ENCODE peak calls at places on chromosomes 12 and 14, in five cellular contexts. D, X, T, S and A are unnamed samples.
A peak's percentile ranks its signal among the peaks of the same experiment; 100 is the strongest.

GRCh38 chr12:108297424-108297823 is 41.7 kb downstream of the CMKLR1 start:
- DNase-seq in D (no peak), X (no peak), T (no peak), S (no peak), A (no peak)

GRCh38 chr12:124379938-124380754 is 85.3 kb downstream of the RFLNA start:
- DNase-seq in D (peak; percentile 77), X (peak; percentile 73), T (no peak), S (peak; percentile 90), A (peak; percentile 67)

GRCh38 chr12:67727652-67728295 is 79.2 kb downstream of the DYRK2 start:
- DNase-seq in D (no peak), X (no peak), T (no peak), S (no peak), A (no peak)

GRCh38 chr12:104549820-104550480 is 93.2 kb downstream of the CHST11 start:
- DNase-seq in D (no peak), X (peak; percentile 15), T (peak; percentile 30), S (no peak), A (no peak)

GRCh38 chr12:102510031-102510430 is 29.7 kb upstream of the IGF1 start:
- DNase-seq in D (no peak), X (no peak), T (no peak), S (no peak), A (no peak)

GRCh38 chr12:50505945-50506344 is 1.2 kb downstream of the DIP2B start:
- DNase-seq in D (no peak), X (no peak), T (no peak), S (peak; percentile 24), A (no peak)

GRCh38 chr14:73714656-73715081 is 485 bp upstream of the PNMA1 start:
- DNase-seq in D (no peak), X (peak; percentile 52), T (no peak), S (peak; percentile 31), A (no peak)

GRCh38 chr14:33726685-33727084 is 224.2 kb downstream of the EGLN3 start:
- DNase-seq in D (no peak), X (no peak), T (no peak), S (no peak), A (no peak)

GRCh38 chr14:70148911-70149675 is 39.7 kb downstream of the SLC8A3 start:
- DNase-seq in D (no peak), X (no peak), T (no peak), S (no peak), A (no peak)

GRCh38 chr14:50008562-50009355 is 107.6 kb downstream of the VCPKMT start:
- DNase-seq in D (no peak), X (no peak), T (peak; percentile 78), S (no peak), A (no peak)

GRCh38 chr12:3777206-3777809 is 24.4 kb upstream of the CRACR2A start:
- DNase-seq in D (no peak), X (peak; percentile 25), T (no peak), S (peak; percentile 60), A (no peak)

GRCh38 chr14:105067140-105067968 is 2.1 kb upstream of the GPR132 start:
- DNase-seq in D (no peak), X (no peak), T (no peak), S (no peak), A (no peak)

GRCh38 chr12:95701722-95702418 is 88.7 kb downstream of the NTN4 start:
- DNase-seq in D (no peak), X (no peak), T (peak; percentile 35), S (no peak), A (no peak)

GRCh38 chr12:83346333-83346732 is 659.6 kb downstream of the TMTC2 start:
- DNase-seq in D (no peak), X (no peak), T (no peak), S (no peak), A (no peak)

GRCh38 chr14:33676135-33676566 is 274.7 kb downstream of the EGLN3 start:
- DNase-seq in D (no peak), X (peak; percentile 24), T (no peak), S (peak; percentile 74), A (no peak)

GRCh38 chr12:112005419-112006395 is 7.3 kb downstream of the TMEM116 start:
- DNase-seq in D (no peak), X (peak; percentile 50), T (no peak), S (peak; percentile 27), A (no peak)

GRCh38 chr12:112007945-112008344 is 5.0 kb downstream of the TMEM116 start:
- DNase-seq in D (no peak), X (no peak), T (no peak), S (no peak), A (no peak)

GRCh38 chr12:112011685-112012084 is 1.3 kb downstream of the TMEM116 start:
- DNase-seq in D (no peak), X (no peak), T (no peak), S (no peak), A (no peak)

GRCh38 chr12:112010415-112011344 is 2.3 kb downstream of the TMEM116 start:
- DNase-seq in D (no peak), X (no peak), T (no peak), S (no peak), A (no peak)

GRCh38 chr12:112008918-112009317 is 4.0 kb downstream of the TMEM116 start:
- DNase-seq in D (no peak), X (no peak), T (no peak), S (no peak), A (no peak)
- H3K4me3 ChIP-seq in D (no peak overlapping the region), X (no peak overlapping the region), T (no peak overlapping the region), S (no peak overlapping the region), A (no peak overlapping the region)

DNA sequence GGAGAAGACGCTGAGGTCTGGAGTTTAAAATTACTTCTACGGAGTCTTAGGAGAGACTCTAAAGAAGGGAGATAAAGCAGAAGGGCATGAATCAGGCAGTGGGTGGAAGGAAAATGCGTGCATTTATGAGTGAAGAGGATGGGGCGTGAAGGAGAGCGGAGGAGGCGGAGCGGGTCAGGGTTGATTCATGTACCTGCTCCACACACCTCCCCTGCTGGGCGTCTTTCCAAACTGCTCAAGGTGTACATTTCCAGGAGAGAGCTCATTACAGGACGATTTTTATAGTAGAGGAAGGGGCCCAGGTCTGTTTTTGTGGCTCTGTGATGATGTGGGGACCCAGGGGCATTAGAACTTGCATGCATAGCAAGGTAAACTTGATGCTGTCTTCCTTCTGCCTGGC is 65.0 kb upstream of the ASPG start:
- DNase-seq in D (no peak), X (no peak), T (no peak), S (no peak), A (no peak)
- H3K4me3 ChIP-seq in D (no peak overlapping the region), X (no peak overlapping the region), T (no peak overlapping the region), S (no peak overlapping the region), A (no peak overlapping the region)

GRCh38 chr12:48118491-48118890 is 673 bp upstream of the PFKM start:
- DNase-seq in D (no peak), X (no peak), T (no peak), S (peak; percentile 11), A (no peak)

GRCh38 chr12:48119078-48119833 is at the start of gene PFKM:
- DNase-seq in D (peak; percentile 90), X (peak; percentile 93), T (peak; percentile 70), S (peak; percentile 95), A (peak; percentile 73)

GRCh38 chr12:48121522-48121921 is 2.4 kb downstream of the PFKM start:
- DNase-seq in D (no peak), X (no peak), T (no peak), S (no peak), A (no peak)

GRCh38 chr12:48122065-48122834 is 3.1 kb downstream of the PFKM start:
- DNase-seq in D (no peak), X (no peak), T (no peak), S (no peak), A (no peak)

GRCh38 chr12:48119834-48120195 is 651 bp downstream of the PFKM start:
- DNase-seq in D (no peak), X (no peak), T (no peak), S (no peak), A (no peak)
- H3K4me3 ChIP-seq in D (peak overlapping the region; percentile 52), X (peak overlapping the region; percentile 74), T (peak overlapping the region; percentile 89), S (peak overlapping the region; percentile 81), A (peak overlapping the region; percentile 88)

DNA sequence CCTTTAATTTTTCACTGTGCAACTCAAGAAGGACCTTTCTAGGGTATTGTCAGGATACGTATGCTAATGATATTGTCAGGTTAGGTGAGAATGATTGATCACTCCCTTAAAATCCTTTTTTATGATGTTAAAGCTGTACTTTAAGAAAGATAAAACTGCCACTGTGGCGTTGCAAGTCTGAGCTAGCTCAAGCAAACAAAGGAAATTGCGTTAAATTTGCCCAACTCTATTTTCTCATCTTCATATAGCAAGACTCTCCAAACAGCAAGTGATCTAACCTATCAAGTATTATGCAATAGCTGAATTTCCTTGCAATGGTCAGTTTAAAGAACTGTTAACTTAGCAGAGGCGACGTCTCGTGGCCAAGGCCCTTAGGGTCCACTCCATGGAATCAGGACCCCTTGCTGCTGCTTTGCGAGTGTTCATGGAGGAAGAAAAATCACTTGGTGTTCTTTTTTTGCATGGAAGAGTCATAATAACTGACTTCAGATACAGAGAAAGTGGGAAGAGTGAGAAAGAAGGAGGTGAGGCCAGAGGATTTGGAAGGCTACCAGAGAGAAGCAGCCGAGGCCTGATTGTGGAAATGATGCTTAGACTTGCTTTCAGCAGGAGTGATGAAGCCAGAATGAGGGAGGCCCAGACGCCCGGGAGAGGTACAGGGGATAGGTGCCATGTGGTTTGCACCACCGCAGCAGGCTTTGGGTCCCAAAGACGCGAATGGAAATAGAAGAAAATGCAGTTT is 2.5 kb downstream of the TRAF3 start:
- DNase-seq in D (no peak), X (no peak), T (no peak), S (peak; percentile 53), A (no peak)
- H3K4me3 ChIP-seq in D (no peak overlapping the region), X (no peak overlapping the region), T (no peak overlapping the region), S (no peak overlapping the region), A (no peak overlapping the region)

DNA sequence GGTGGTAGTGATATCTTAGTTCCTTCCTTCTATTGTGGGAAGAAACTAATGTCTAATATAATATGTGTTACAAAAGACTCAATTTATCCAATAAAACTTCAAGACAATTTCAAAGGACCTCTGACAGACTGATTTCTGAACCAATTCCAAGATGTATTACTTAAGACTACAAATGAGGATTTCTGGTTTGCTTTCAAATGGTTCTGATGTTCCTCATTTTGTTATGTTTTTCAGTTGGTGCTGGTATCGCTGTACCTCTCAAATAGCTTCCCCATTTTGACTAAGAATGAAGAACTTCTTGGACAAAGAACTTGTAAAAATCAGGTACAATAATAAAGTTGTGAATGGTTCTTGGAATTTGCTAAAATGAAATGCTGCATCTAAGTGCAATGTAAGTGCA is 19.4 kb upstream of the MBIP start:
- DNase-seq in D (no peak), X (no peak), T (no peak), S (no peak), A (no peak)
- H3K4me3 ChIP-seq in D (no peak overlapping the region), X (no peak overlapping the region), T (no peak overlapping the region), S (no peak overlapping the region), A (no peak overlapping the region)

GRCh38 chr12:78085562-78086182 is 255.0 kb downstream of the NAV3 start:
- DNase-seq in D (no peak), X (no peak), T (peak; percentile 44), S (peak; percentile 49), A (no peak)

GRCh38 chr12:78086553-78087362 is 256.1 kb downstream of the NAV3 start:
- DNase-seq in D (no peak), X (peak; percentile 1), T (no peak), S (no peak), A (no peak)

GRCh38 chr12:78087363-78087675 is 256.6 kb downstream of the NAV3 start:
- DNase-seq in D (no peak), X (no peak), T (no peak), S (no peak), A (no peak)

DNA sequence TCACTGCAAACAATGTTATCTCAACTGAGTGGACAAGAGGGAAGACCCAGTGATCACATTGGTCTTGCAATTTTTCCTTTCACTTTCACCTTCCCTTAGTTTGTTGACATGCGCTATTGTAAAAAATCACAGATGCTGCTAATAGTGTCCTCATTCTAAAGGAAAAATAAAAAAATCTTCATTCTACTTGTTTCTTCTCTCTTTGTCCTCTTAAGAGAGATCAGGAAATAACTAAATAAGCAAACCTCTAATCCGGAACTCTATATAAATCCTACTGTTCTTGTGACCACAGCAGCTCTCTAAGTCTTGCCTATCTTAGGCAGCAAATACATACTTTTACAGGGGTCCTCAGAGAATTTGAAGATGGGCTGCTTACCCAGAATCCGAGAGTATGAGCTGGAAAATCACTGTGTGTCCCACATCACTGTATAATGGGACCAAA is 257.7 kb downstream of the NAV3 start:
- DNase-seq in D (no peak), X (peak; percentile 1), T (no peak), S (peak; percentile 30), A (no peak)
- H3K4me3 ChIP-seq in D (peak overlapping the region; percentile 30), X (peak overlapping the region; percentile 24), T (no peak overlapping the region), S (no peak overlapping the region), A (no peak overlapping the region)